ENCODE peak calls at places on chromosome 4, in four cellular contexts. J, W, L and M are unnamed samples. For H3K4me1, the result is how much of the 10 kb centered on the place peaks cover.

GRCh38 chr4:166165829-166166420 is 292.9 kb downstream of the TLL1 start:
- DNase-seq in J (peak), W (peak), L (peak), M (no peak)

GRCh38 chr4:182922551-182923284 is 5.5 kb upstream of the DCTD start:
- DNase-seq in J (no peak), W (no peak), L (no peak), M (no peak)

GRCh38 chr4:150010525-150011126 is 67.6 kb upstream of the DCLK2 start:
- DNase-seq in J (peak), W (peak), L (peak), M (peak)

GRCh38 chr4:158484173-158484885 is 37.4 kb upstream of the RXFP1 start:
- DNase-seq in J (peak), W (no peak), L (no peak), M (no peak)

GRCh38 chr4:33722800-33723511 is 2521.4 kb downstream of the ARAP2 start:
- DNase-seq in J (peak), W (no peak), L (peak), M (no peak)

GRCh38 chr4:52037730-52038108 is 380 bp downstream of the SGCB start:
- DNase-seq in J (peak), W (no peak), L (peak), M (peak)

GRCh38 chr4:149008415-149009025 is 566.3 kb upstream of the NR3C2 start:
- DNase-seq in J (no peak), W (no peak), L (no peak), M (peak)

GRCh38 chr4:89213382-89213701 is 94.3 kb downstream of the GPRIN3 start:
- DNase-seq in J (no peak), W (no peak), L (no peak), M (no peak)

GRCh38 chr4:187370918-187371317 is 624.7 kb upstream of the ZFP42 start:
- DNase-seq in J (no peak), W (no peak), L (no peak), M (no peak)

GRCh38 chr4:150126201-150126879 is 48.1 kb downstream of the DCLK2 start:
- DNase-seq in J (peak), W (no peak), L (no peak), M (no peak)

GRCh38 chr4:128871948-128872347 is 62.4 kb downstream of the JADE1 start:
- DNase-seq in J (peak), W (no peak), L (no peak), M (no peak)

GRCh38 chr4:125836597-125837195 is 521.9 kb downstream of the FAT4 start:
- DNase-seq in J (peak), W (no peak), L (peak), M (no peak)

GRCh38 chr4:182404371-182404770 is 161.2 kb downstream of the TENM3 start:
- DNase-seq in J (no peak), W (no peak), L (no peak), M (no peak)

GRCh38 chr4:17587094-17587822 is 10.3 kb downstream of the LAP3 start:
- DNase-seq in J (no peak), W (no peak), L (no peak), M (no peak)

GRCh38 chr4:152032722-152033131 is 271.9 kb upstream of the GATB start:
- DNase-seq in J (peak), W (no peak), L (no peak), M (peak)

GRCh38 chr4:113222431-113222979 is 173.1 kb downstream of the ANK2 start:
- DNase-seq in J (peak), W (no peak), L (no peak), M (no peak)

GRCh38 chr4:182724414-182724813 is 192.8 kb downstream of the DCTD start:
- DNase-seq in J (peak), W (no peak), L (peak), M (no peak)

GRCh38 chr4:72886602-72887001 is 182.9 kb downstream of the COX18 start:
- DNase-seq in J (peak), W (no peak), L (peak), M (no peak)

GRCh38 chr4:85842540-85842939 is 367.6 kb downstream of the ARHGAP24 start:
- DNase-seq in J (peak), W (no peak), L (no peak), M (no peak)

GRCh38 chr4:118994030-118994429 is 105.4 kb downstream of the SYNPO2 start:
- DNase-seq in J (no peak), W (no peak), L (no peak), M (no peak)

GRCh38 chr4:37780444-37781133 is 45.9 kb upstream of the PGM2 start:
- DNase-seq in J (no peak), W (no peak), L (no peak), M (no peak)

GRCh38 chr4:107824367-107825071 is at the start of gene SGMS2:
- DNase-seq in J (peak), W (peak), L (peak), M (peak)

GRCh38 chr4:41949531-41949930 is 14.3 kb downstream of the TMEM33 start:
- DNase-seq in J (no peak), W (no peak), L (no peak), M (no peak)

GRCh38 chr4:112245383-112245782 is 13.8 kb downstream of the AP1AR start:
- DNase-seq in J (peak), W (no peak), L (no peak), M (no peak)

GRCh38 chr4:2304321-2304876 is 42.5 kb upstream of the MXD4 start:
- DNase-seq in J (no peak), W (no peak), L (no peak), M (no peak)

GRCh38 chr4:127113852-127114362 is 518.9 kb upstream of the INTU start:
- DNase-seq in J (no peak), W (no peak), L (no peak), M (peak)

GRCh38 chr4:119508281-119508680 is 120.3 kb downstream of the PDE5A start:
- DNase-seq in J (no peak), W (no peak), L (no peak), M (no peak)

GRCh38 chr4:68249434-68249833 is 3.9 kb upstream of the TMPRSS11B start:
- DNase-seq in J (no peak), W (no peak), L (no peak), M (no peak)

GRCh38 chr4:5824635-5825034 is 68.3 kb downstream of the CRMP1 start:
- DNase-seq in J (peak), W (peak), L (peak), M (peak)
- TF ChIP-seq CTCF in J (peak), W (peak), L (peak), M (peak)

GRCh38 chr4:13542577-13543042 is 1.7 kb downstream of the NKX3-2 start:
- DNase-seq in J (no peak), W (no peak), L (no peak), M (peak)

GRCh38 chr4:13539721-13540445 is 4.4 kb downstream of the NKX3-2 start:
- DNase-seq in J (no peak), W (no peak), L (peak), M (peak)

GRCh38 chr4:13540446-13541175 is 3.7 kb downstream of the NKX3-2 start:
- DNase-seq in J (no peak), W (no peak), L (peak), M (peak)

GRCh38 chr4:13541720-13542576 is 2.4 kb downstream of the NKX3-2 start:
- DNase-seq in J (no peak), W (no peak), L (peak), M (peak)

DNA sequence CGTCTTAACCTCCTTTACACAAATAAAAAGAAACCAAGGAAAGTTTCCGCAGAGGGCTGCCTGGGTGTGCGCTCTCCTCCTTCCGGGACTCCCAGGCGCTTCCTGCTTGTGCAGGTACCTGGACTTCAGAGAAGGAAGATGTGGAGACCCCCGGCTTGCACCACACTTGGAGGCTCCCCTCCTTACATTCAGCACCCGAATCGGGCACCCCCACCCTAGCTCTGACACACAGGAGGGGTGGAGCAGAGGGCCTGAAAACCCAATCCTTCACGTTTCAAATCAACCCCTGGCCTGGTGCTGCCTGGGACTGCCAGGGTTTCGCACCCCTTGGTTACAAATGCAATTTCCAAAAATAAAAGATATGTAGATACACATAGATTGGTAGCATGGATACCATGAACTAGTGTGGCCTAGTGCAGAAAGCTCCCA is 3.1 kb downstream of the NKX3-2 start:
- DNase-seq in J (no peak), W (no peak), L (peak), M (no peak)
- H3K4me1 ChIP-seq in J (under half), W (under half), L (under half), M (under half)

DNA sequence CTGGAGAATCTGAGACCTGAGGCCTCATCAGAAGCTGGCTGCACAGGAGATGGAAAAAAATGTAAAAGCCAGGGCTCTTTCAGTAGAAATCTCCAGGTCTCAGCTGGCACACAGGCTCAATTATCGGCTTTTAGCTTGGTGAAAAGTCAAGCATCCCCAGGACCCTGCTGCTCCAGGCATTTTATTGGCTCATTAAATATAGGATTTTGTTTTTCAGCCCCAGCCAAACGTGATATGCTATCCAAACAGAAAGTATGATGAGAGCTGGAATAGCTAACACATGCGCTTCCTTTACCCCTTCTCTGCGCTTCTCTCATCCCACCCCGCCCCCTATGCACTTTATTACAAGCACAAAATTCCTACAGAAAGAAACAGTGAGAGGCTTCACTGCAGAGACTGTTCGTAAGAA is 130.3 kb downstream of the PPA2 start:
- DNase-seq in J (no peak), W (no peak), L (peak), M (no peak)
- H3K9ac ChIP-seq in J (no peak), W (no peak), L (no peak), M (no peak)

DNA sequence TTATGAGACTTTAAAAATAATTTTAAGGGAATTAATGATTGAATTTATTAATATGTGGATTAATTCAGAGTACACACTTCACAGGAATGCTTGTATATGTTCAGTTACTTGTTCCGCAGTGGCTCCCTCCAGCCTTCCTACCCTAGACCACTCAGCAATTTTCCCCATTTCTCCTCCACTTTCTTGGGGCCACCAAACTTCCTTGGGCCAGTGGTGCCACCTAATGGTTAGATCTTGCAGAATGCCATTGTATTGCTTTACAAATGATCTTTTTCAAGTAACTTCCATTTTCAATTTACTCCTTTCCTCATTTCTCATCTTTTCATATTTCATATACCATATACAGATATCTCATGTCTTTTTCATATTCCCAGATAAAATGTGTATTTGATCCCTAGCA is 3.6 kb upstream of the RNF175 start:
- DNase-seq in J (peak), W (no peak), L (no peak), M (peak)
- TF ChIP-seq CTCF in J (peak), W (peak), L (peak), M (peak)